ENCODE peak calls at places on chromosomes 12 and 14, in five cellular contexts. One of them, this sample, is unnamed.

GRCh38 chr12:118237908-118238307 is 102.0 kb downstream of the PEBP1 start:
- DNase-seq in PC-9: peak
- DNase-seq in MM.1S: no peak
- DNase-seq in tibial nerve: no peak
- DNase-seq in thoracic aorta: no peak
- DNase-seq in this sample: peak

GRCh38 chr12:7131502-7131866 is 1.3 kb downstream of the CLSTN3 start:
- DNase-seq in thoracic aorta: no peak
- DNase-seq in MM.1S: no peak
- DNase-seq in tibial nerve: no peak
- DNase-seq in PC-9: peak
- DNase-seq in this sample: no peak

GRCh38 chr14:58587271-58587670 is 50.5 kb upstream of the DACT1 start:
- DNase-seq in tibial nerve: no peak
- DNase-seq in PC-9: no peak
- DNase-seq in MM.1S: no peak
- DNase-seq in thoracic aorta: no peak
- DNase-seq in this sample: no peak

GRCh38 chr14:28879571-28879970 is 113.0 kb downstream of the FOXG1 start:
- DNase-seq in MM.1S: no peak
- DNase-seq in thoracic aorta: no peak
- DNase-seq in PC-9: no peak
- DNase-seq in tibial nerve: no peak
- DNase-seq in this sample: no peak

GRCh38 chr14:22487401-22487800 is 101.6 kb downstream of the DAD1 start:
- DNase-seq in thoracic aorta: no peak
- DNase-seq in MM.1S: no peak
- DNase-seq in tibial nerve: no peak
- DNase-seq in PC-9: no peak
- DNase-seq in this sample: no peak

GRCh38 chr14:63453443-63453936 is 89.7 kb downstream of the PPP2R5E start:
- DNase-seq in thoracic aorta: no peak
- DNase-seq in PC-9: no peak
- DNase-seq in tibial nerve: no peak
- DNase-seq in MM.1S: no peak
- DNase-seq in this sample: no peak

GRCh38 chr12:46617167-46617566 is 208.6 kb downstream of the SLC38A4 start:
- DNase-seq in PC-9: no peak
- DNase-seq in thoracic aorta: peak
- DNase-seq in tibial nerve: no peak
- DNase-seq in MM.1S: peak
- DNase-seq in this sample: no peak

GRCh38 chr14:26415618-26416123 is 182.2 kb downstream of the NOVA1 start:
- DNase-seq in PC-9: no peak
- DNase-seq in tibial nerve: peak
- DNase-seq in thoracic aorta: no peak
- DNase-seq in MM.1S: no peak
- DNase-seq in this sample: no peak

GRCh38 chr12:3252416-3252815 is 175.2 kb downstream of the TSPAN9 start:
- DNase-seq in tibial nerve: peak
- DNase-seq in PC-9: no peak
- DNase-seq in MM.1S: no peak
- DNase-seq in thoracic aorta: peak
- DNase-seq in this sample: no peak

GRCh38 chr12:13205809-13206559 is 9.5 kb downstream of the EMP1 start:
- DNase-seq in PC-9: peak
- DNase-seq in thoracic aorta: no peak
- DNase-seq in tibial nerve: no peak
- DNase-seq in MM.1S: no peak
- DNase-seq in this sample: peak

GRCh38 chr12:132775502-132776233 is 14.0 kb upstream of the ANKLE2 start:
- DNase-seq in thoracic aorta: no peak
- DNase-seq in tibial nerve: no peak
- DNase-seq in PC-9: no peak
- DNase-seq in MM.1S: no peak
- DNase-seq in this sample: no peak

DNA sequence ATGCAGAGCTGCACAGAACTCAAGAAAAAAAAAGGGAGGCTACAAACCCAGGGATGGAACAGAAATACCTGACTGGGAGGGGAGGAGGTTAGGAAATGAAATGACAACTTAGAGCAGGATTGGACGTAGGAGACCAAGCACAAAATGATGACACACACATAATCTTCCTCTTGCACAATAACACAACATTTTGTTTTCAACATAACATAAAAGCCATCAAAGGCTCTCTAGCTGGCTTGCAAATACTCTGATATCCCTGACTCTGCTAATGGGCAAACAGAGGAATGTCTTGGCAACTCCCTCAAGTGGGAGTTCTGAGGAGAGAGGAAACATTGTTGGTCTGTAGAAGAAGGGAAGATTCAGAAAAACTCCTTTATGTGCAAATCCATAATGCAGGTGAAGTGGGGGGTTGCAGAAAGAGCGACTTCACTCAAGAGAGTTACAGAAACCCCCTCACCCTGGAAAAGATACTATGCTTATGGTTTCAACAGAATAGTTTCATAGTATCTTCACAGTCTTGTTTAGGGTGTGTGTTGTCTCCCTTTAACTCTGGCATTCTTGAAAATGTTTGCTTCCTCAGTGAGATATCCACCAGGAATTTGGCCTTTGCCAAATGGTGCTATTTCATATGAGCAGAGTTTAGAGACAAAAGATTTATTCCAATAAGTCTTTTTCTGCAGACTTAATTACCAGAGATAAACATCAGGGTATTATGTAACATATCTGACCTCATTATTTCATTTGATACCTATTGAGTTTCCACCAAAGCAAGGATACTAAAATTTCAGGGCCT is 43.8 kb upstream of the LTBP2 start:
- DNase-seq in MM.1S: no peak
- DNase-seq in thoracic aorta: no peak
- DNase-seq in tibial nerve: no peak
- DNase-seq in PC-9: peak
- DNase-seq in this sample: peak
- H3K27ac ChIP-seq in MM.1S: no peak
- H3K27ac ChIP-seq in thoracic aorta: peak
- H3K27ac ChIP-seq in tibial nerve: peak
- H3K27ac ChIP-seq in PC-9: peak
- H3K27ac ChIP-seq in this sample: peak

DNA sequence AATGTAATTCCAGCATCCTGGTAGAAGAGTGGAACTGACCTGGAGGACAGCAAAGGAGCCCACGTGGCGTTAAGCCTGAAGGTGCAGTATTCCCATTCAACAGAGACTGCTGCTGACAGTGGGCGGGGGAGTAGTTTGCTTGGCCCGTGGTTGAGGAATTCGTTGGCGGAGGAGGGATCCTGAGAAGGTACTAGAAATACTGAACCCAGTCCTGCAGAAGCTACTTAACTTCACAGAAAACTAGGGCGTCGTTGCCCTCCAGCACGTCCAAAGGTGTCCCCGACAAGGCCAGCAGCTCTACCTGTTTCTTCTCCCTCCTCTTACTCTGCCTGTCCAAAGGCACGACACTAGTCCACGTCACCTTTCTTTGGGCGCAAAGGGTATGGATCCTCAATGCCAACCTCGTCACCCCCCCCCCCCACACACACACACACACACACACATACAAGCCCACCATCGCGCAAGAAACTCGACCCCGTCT is 303 bp downstream of the PUS7L start:
- DNase-seq in MM.1S: peak
- DNase-seq in thoracic aorta: no peak
- DNase-seq in PC-9: no peak
- DNase-seq in tibial nerve: no peak
- DNase-seq in this sample: no peak
- H3K27ac ChIP-seq in MM.1S: peak
- H3K27ac ChIP-seq in thoracic aorta: peak
- H3K27ac ChIP-seq in PC-9: peak
- H3K27ac ChIP-seq in tibial nerve: peak
- H3K27ac ChIP-seq in this sample: peak

GRCh38 chr12:108646597-108647190 is 13.0 kb upstream of the SELPLG start:
- DNase-seq in PC-9: no peak
- DNase-seq in MM.1S: no peak
- DNase-seq in tibial nerve: no peak
- DNase-seq in thoracic aorta: no peak
- DNase-seq in this sample: no peak

GRCh38 chr12:108647199-108647935 is 13.7 kb upstream of the SELPLG start:
- DNase-seq in thoracic aorta: no peak
- DNase-seq in PC-9: no peak
- DNase-seq in MM.1S: no peak
- DNase-seq in tibial nerve: no peak
- DNase-seq in this sample: no peak

GRCh38 chr12:108648371-108648770 is 14.7 kb upstream of the SELPLG start:
- DNase-seq in thoracic aorta: no peak
- DNase-seq in PC-9: no peak
- DNase-seq in MM.1S: no peak
- DNase-seq in tibial nerve: no peak
- DNase-seq in this sample: no peak

GRCh38 chr12:108649126-108649525 is 15.4 kb upstream of the SELPLG start:
- DNase-seq in PC-9: no peak
- DNase-seq in tibial nerve: no peak
- DNase-seq in MM.1S: no peak
- DNase-seq in thoracic aorta: no peak
- DNase-seq in this sample: no peak

GRCh38 chr12:108647936-108648287 is 14.2 kb upstream of the SELPLG start:
- DNase-seq in MM.1S: no peak
- DNase-seq in tibial nerve: no peak
- DNase-seq in PC-9: no peak
- DNase-seq in thoracic aorta: no peak
- DNase-seq in this sample: no peak
- H3K27ac ChIP-seq in MM.1S: no peak
- H3K27ac ChIP-seq in tibial nerve: peak
- H3K27ac ChIP-seq in PC-9: no peak
- H3K27ac ChIP-seq in thoracic aorta: no peak
- H3K27ac ChIP-seq in this sample: no peak

GRCh38 chr14:31411218-31411727 is 9.1 kb downstream of the HEATR5A start:
- DNase-seq in tibial nerve: no peak
- DNase-seq in MM.1S: no peak
- DNase-seq in thoracic aorta: no peak
- DNase-seq in PC-9: no peak
- DNase-seq in this sample: no peak

GRCh38 chr14:31408421-31408820 is 11.9 kb downstream of the HEATR5A start:
- DNase-seq in MM.1S: no peak
- DNase-seq in tibial nerve: no peak
- DNase-seq in PC-9: no peak
- DNase-seq in thoracic aorta: no peak
- DNase-seq in this sample: no peak

GRCh38 chr14:31414190-31414833 is 6.0 kb downstream of the HEATR5A start:
- DNase-seq in tibial nerve: no peak
- DNase-seq in thoracic aorta: no peak
- DNase-seq in PC-9: no peak
- DNase-seq in MM.1S: no peak
- DNase-seq in this sample: peak

GRCh38 chr14:31405599-31406251 is 14.6 kb downstream of the HEATR5A start:
- DNase-seq in tibial nerve: no peak
- DNase-seq in MM.1S: no peak
- DNase-seq in PC-9: no peak
- DNase-seq in thoracic aorta: no peak
- DNase-seq in this sample: no peak

GRCh38 chr14:31410048-31410654 is 10.2 kb downstream of the HEATR5A start:
- DNase-seq in PC-9: no peak
- DNase-seq in thoracic aorta: no peak
- DNase-seq in MM.1S: no peak
- DNase-seq in tibial nerve: no peak
- DNase-seq in this sample: no peak
- H3K27ac ChIP-seq in PC-9: no peak
- H3K27ac ChIP-seq in thoracic aorta: no peak
- H3K27ac ChIP-seq in MM.1S: no peak
- H3K27ac ChIP-seq in tibial nerve: peak
- H3K27ac ChIP-seq in this sample: no peak

DNA sequence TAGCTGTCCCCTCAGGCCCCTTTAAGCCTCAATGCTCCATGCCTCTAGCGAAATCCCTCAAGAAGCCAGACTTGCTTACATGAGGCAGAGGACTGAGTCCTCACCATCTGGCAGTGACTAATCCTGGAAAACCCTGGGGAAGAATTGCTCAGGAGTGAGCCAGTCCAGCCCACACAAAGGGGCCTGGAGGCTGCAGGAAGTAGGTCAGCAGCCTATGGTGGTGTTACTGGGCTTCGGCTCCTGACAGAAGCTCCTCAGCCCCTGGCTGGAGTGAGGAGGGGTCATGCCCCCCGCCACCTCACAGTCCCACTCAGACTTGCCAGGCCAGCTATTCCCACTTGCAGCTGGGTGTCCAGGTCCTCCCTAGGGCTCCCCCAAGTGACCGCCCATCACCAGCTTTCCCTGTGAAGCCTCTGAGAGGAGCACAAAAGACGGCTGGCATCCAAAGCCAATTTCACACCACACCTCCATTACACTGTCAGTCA is 250.5 kb downstream of the DPF3 start:
- DNase-seq in PC-9: no peak
- DNase-seq in MM.1S: no peak
- DNase-seq in thoracic aorta: peak
- DNase-seq in tibial nerve: no peak
- DNase-seq in this sample: peak
- H3K27ac ChIP-seq in PC-9: no peak
- H3K27ac ChIP-seq in MM.1S: no peak
- H3K27ac ChIP-seq in thoracic aorta: no peak
- H3K27ac ChIP-seq in tibial nerve: no peak
- H3K27ac ChIP-seq in this sample: peak

GRCh38 chr14:64826333-64826732 is 53.4 kb downstream of the SPTB start:
- DNase-seq in PC-9: no peak
- DNase-seq in tibial nerve: no peak
- DNase-seq in thoracic aorta: no peak
- DNase-seq in MM.1S: no peak
- DNase-seq in this sample: no peak

GRCh38 chr14:64823305-64823985 is 56.3 kb downstream of the SPTB start:
- DNase-seq in thoracic aorta: peak
- DNase-seq in PC-9: peak
- DNase-seq in MM.1S: peak
- DNase-seq in tibial nerve: peak
- DNase-seq in this sample: no peak

GRCh38 chr14:64826845-64827244 is 52.9 kb downstream of the SPTB start:
- DNase-seq in MM.1S: no peak
- DNase-seq in thoracic aorta: no peak
- DNase-seq in tibial nerve: no peak
- DNase-seq in PC-9: no peak
- DNase-seq in this sample: no peak

GRCh38 chr14:64825006-64825405 is 54.7 kb downstream of the SPTB start:
- DNase-seq in tibial nerve: no peak
- DNase-seq in PC-9: no peak
- DNase-seq in thoracic aorta: no peak
- DNase-seq in MM.1S: no peak
- DNase-seq in this sample: no peak

DNA sequence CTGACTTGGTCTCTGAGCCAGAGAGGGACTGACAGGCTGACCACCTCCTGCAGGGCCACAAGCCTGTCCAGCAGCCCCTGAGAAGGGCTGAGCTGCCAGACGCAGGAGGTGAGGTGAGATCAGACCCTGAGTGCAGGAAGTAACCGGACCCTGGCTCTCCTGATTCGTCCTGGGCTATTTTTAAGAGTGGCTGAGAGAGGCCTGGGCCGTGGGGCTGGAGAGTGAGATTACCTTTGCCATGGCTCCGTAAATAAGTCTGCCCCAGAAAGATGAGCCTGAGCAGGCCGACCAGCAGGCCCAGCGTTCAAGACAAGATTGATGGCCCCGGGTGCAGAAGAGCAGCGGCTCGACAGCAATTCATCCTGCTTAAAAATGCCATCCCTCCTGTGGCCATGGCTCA is 54.2 kb downstream of the SPTB start:
- DNase-seq in PC-9: no peak
- DNase-seq in thoracic aorta: no peak
- DNase-seq in MM.1S: no peak
- DNase-seq in tibial nerve: no peak
- DNase-seq in this sample: no peak
- H3K27ac ChIP-seq in PC-9: no peak
- H3K27ac ChIP-seq in thoracic aorta: no peak
- H3K27ac ChIP-seq in MM.1S: no peak
- H3K27ac ChIP-seq in tibial nerve: no peak
- H3K27ac ChIP-seq in this sample: no peak

GRCh38 chr12:101051901-101052550 is 158.0 kb downstream of the SLC5A8 start:
- DNase-seq in thoracic aorta: no peak
- DNase-seq in tibial nerve: no peak
- DNase-seq in PC-9: no peak
- DNase-seq in MM.1S: no peak
- DNase-seq in this sample: peak
- H3K27ac ChIP-seq in thoracic aorta: peak
- H3K27ac ChIP-seq in tibial nerve: no peak
- H3K27ac ChIP-seq in PC-9: no peak
- H3K27ac ChIP-seq in MM.1S: no peak
- H3K27ac ChIP-seq in this sample: peak

This sample was measured in foreskin keratinocyte.